ENCODE peak calls at places on chromosome X, in four cellular contexts. Q is lower leg skin, L is BE2C, X is transverse colon. R is an unnamed sample.
A peak's percentile ranks its signal among the peaks of the same experiment; 100 is the strongest.

GRCh38 chrX:49876750-49877149 is 2.5 kb upstream of the USP27X start:
- DNase-seq in L (peak; percentile 26), Q (no peak), X (no peak), R (no peak)

GRCh38 chrX:19392078-19392477 is 48.4 kb downstream of the PDHA1 start:
- DNase-seq in L (no peak), X (no peak), Q (no peak), R (no peak)

GRCh38 chrX:71870337-71871098 is 40.1 kb upstream of the NHSL2 start:
- DNase-seq in Q (no peak), X (no peak), L (peak; percentile 76), R (no peak)

GRCh38 chrX:55489315-55490009 is at the start of gene USP51:
- DNase-seq in L (peak; percentile 8), Q (peak; percentile 85), X (peak; percentile 34), R (peak; percentile 36)

GRCh38 chrX:40148439-40149285 is 50.9 kb upstream of the BCOR start:
- DNase-seq in L (no peak), X (peak; percentile 54), Q (no peak), R (peak; percentile 21)

GRCh38 chrX:9992724-9993123 is 25.6 kb downstream of the CLDN34 start:
- DNase-seq in X (no peak), L (no peak), Q (no peak), R (no peak)

GRCh38 chrX:27746516-27746915 is 61.3 kb upstream of the MAGEB10 start:
- DNase-seq in X (no peak), L (no peak), Q (no peak), R (no peak)

GRCh38 chrX:2913118-2913517 is 16.0 kb downstream of the ARSD start:
- DNase-seq in X (no peak), Q (no peak), L (no peak), R (no peak)

GRCh38 chrX:101415180-101416130 is 7.4 kb downstream of the HNRNPH2 start:
- DNase-seq in Q (no peak), X (no peak), L (peak; percentile 18), R (no peak)

GRCh38 chrX:47849776-47850175 is 13.1 kb downstream of the ZNF81 start:
- DNase-seq in X (no peak), L (no peak), Q (no peak), R (no peak)

GRCh38 chrX:47859686-47860085 is 23.0 kb downstream of the ZNF81 start:
- DNase-seq in X (no peak), Q (no peak), L (no peak), R (no peak)

GRCh38 chrX:47854474-47854873 is 17.8 kb downstream of the ZNF81 start:
- DNase-seq in L (peak; percentile 31), X (peak; percentile 36), Q (no peak), R (peak; percentile 30)
- TF ChIP-seq CTCF in L (peak; percentile 54), X (peak; percentile 20), Q (no peak), R (no peak)

GRCh38 chrX:103678199-103678993 is 8.1 kb downstream of the MORF4L2 start:
- DNase-seq in X (no peak), Q (no peak), L (no peak), R (no peak)

GRCh38 chrX:103669745-103670144 is 16.8 kb downstream of the MORF4L2 start:
- DNase-seq in Q (no peak), X (no peak), L (no peak), R (no peak)

GRCh38 chrX:103674531-103675454 is 11.7 kb downstream of the MORF4L2 start:
- DNase-seq in L (no peak), X (no peak), Q (no peak), R (no peak)
- TF ChIP-seq CTCF in L (no peak), X (no peak), Q (no peak), R (no peak)

DNA sequence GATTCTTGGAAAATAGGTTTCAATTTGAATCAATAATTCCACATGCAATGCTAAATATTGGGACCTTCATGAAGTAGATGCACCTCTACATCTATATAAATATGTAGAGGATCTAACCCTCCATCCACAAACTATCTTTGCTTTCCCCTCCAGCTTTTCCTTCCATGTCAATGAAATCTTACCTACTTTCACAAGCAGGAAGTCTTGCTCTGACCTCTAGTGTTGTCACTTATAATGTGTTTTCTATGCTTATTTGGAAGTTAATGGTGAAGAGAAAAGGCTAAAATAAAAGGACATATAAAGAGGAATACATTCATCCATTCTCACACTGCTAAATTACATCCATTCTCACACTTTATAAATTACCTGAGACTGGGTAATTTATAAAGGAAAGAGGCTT is 472.7 kb upstream of the DIAPH2 start:
- DNase-seq in Q (no peak), L (no peak), X (no peak), R (no peak)
- TF ChIP-seq CTCF in Q (no peak), L (no peak), X (no peak), R (no peak)

DNA sequence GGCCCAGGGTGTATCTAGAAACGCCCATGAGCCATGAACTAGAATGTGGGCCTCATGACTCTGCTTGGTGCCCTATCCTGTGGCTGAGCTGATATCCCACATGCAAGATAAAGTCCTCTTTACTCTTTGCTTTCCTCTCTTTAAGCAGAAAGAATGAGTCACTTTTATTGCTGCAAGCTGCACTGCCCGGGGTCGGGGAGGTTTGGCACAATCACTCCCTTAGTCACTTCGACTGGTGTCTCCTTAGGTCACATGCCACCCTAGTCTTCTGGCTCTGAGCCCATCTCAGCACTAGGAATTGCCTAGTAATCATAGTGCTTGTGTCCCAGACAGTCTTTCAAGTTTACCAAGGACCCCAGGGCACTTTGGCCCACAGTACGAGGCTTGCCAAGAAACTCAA is 75.1 kb upstream of the CXorf66 start:
- DNase-seq in Q (no peak), L (no peak), X (peak; percentile 14), R (no peak)
- TF ChIP-seq CTCF in Q (no peak), L (no peak), X (no peak), R (no peak)

DNA sequence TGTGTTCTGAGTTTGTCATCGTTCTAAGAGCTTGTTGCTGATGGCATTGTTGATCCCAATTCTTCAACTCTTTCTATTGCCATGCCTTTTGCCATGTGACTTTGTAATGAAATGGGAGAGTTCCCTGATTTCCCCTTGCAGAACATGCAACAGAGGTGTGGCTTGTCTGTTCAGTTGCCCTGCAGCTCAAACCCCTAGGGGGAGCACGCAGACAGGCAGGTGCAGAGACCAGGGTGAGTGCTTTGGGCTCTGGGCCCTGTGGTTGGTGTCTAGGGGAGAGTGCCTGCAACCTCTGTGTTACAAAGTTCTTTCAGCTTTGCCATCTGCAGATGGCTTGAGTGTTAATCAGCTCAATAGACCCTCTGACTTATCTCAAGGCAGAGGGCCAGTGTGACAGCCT is 332.7 kb downstream of the MID1IP1 start:
- DNase-seq in X (peak; percentile 19), Q (no peak), L (peak; percentile 51), R (no peak)
- TF ChIP-seq CTCF in X (no peak), Q (no peak), L (peak; percentile 52), R (no peak)